ENCODE peak calls at places on chromosome 2, in ten cellular contexts. B is stomach, E is breast epithelium, I is uterus, Z is transverse colon, L is adrenal gland, P is A549, J is body of pancreas, S is heart left ventricle, R is IMR-90. X is an unnamed sample.

GRCh38 chr2:156466739-156467405 is 30.7 kb downstream of the GPD2 start:
- DNase-seq in B (peak), E (peak), I (peak), Z (peak), L (peak), P (no peak), J (peak), S (peak), R (peak), X (peak)

GRCh38 chr2:238160206-238161129 is 1.7 kb downstream of the ERFE start:
- DNase-seq in B (no peak), E (no peak), I (no peak), Z (no peak), L (no peak), P (no peak), J (no peak), S (peak), R (peak), X (no peak)

GRCh38 chr2:216299588-216299987 is 72.7 kb downstream of the MARCHF4 start:
- DNase-seq in B (no peak), E (no peak), I (no peak), Z (no peak), L (no peak), P (no peak), J (no peak), S (no peak), R (peak), X (no peak)

GRCh38 chr2:60836491-60836890 is 44.9 kb upstream of the REL start:
- DNase-seq in B (no peak), E (no peak), I (no peak), Z (no peak), L (no peak), P (no peak), J (no peak), S (no peak), R (no peak), X (no peak)

GRCh38 chr2:72034353-72035095 is 113.1 kb downstream of the CYP26B1 start:
- DNase-seq in B (no peak), E (no peak), I (no peak), Z (no peak), L (no peak), P (no peak), J (no peak), S (no peak), R (no peak), X (no peak)

GRCh38 chr2:199455533-199456382 is 2.0 kb downstream of the SATB2 start:
- DNase-seq in B (peak), E (no peak), I (no peak), Z (peak), L (no peak), P (peak), J (peak), S (peak), R (peak), X (no peak)

GRCh38 chr2:140023291-140023690 is 1243.1 kb upstream of the NXPH2 start:
- DNase-seq in B (no peak), E (no peak), I (no peak), Z (no peak), L (no peak), P (no peak), J (no peak), S (no peak), R (no peak), X (no peak)

GRCh38 chr2:203648273-203648672 is 58.2 kb upstream of the CD28 start:
- DNase-seq in B (no peak), E (no peak), I (no peak), Z (no peak), L (no peak), P (peak), J (no peak), S (no peak), R (peak), X (no peak)

GRCh38 chr2:231961349-231962166 is at the start of gene DIS3L2:
- DNase-seq in B (peak), E (peak), I (peak), Z (peak), L (peak), P (peak), J (peak), S (peak), R (peak), X (peak)

GRCh38 chr2:231960810-231961348 is 634 bp upstream of the DIS3L2 start:
- DNase-seq in B (no peak), E (no peak), I (peak), Z (no peak), L (no peak), P (peak), J (no peak), S (no peak), R (no peak), X (no peak)

GRCh38 chr2:231951452-231951851 is 10.1 kb upstream of the DIS3L2 start:
- DNase-seq in B (no peak), E (no peak), I (no peak), Z (no peak), L (no peak), P (no peak), J (no peak), S (no peak), R (no peak), X (no peak)

GRCh38 chr2:231957913-231958763 is 3.4 kb upstream of the DIS3L2 start:
- DNase-seq in B (no peak), E (no peak), I (no peak), Z (peak), L (peak), P (no peak), J (no peak), S (no peak), R (no peak), X (no peak)

GRCh38 chr2:231955758-231956472 is 5.6 kb upstream of the DIS3L2 start:
- DNase-seq in B (no peak), E (no peak), I (no peak), Z (no peak), L (peak), P (no peak), J (no peak), S (no peak), R (no peak), X (peak)
- TF ChIP-seq POLR2A in B (no peak), E (no peak), I (no peak), Z (no peak), L (no peak), P (no peak), J (no peak), S (no peak), R (no peak), X (no peak)

DNA sequence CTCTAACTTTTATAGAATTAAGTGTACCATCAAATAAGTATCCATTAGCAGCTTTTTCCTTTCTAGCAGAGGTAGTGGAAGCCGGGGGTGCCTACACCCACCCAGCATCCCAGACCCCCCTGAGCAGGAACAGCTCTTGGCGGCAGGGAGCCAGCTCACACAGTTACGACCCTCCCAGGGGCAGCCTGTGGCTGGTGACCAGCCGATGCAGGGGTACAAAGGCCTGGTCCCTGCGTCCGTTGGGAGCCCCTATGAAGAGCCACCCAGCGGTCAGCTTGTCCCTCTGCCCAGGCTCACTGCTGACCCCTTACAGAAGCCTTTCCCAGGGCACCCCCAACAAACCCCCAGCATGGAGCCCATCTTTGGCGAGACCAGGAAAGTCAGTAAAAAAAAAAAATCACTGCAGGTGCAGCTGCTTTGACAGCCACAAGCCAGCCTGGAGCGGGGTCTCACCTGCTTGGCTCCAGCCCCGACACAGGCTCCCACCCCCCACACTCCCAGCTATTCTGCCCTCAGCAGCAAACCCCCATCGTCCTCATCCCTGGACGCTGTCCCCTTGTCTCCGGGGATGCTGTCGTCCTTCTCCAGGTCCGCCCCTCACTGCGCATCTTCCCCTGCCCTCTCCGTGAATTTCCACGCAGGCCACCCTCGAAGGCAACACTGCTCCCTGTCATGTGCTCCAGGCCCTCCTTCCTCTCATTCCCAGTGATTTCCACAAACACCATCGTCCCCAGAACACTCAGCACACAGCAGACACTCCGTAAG is 43.1 kb downstream of the GPC1 start:
- DNase-seq in B (peak), E (peak), I (no peak), Z (no peak), L (no peak), P (no peak), J (no peak), S (no peak), R (no peak), X (no peak)
- TF ChIP-seq CTCF in B (no peak), E (no peak), I (no peak), Z (no peak), L (no peak), P (no peak), J (no peak), S (no peak), R (no peak), X (no peak)

DNA sequence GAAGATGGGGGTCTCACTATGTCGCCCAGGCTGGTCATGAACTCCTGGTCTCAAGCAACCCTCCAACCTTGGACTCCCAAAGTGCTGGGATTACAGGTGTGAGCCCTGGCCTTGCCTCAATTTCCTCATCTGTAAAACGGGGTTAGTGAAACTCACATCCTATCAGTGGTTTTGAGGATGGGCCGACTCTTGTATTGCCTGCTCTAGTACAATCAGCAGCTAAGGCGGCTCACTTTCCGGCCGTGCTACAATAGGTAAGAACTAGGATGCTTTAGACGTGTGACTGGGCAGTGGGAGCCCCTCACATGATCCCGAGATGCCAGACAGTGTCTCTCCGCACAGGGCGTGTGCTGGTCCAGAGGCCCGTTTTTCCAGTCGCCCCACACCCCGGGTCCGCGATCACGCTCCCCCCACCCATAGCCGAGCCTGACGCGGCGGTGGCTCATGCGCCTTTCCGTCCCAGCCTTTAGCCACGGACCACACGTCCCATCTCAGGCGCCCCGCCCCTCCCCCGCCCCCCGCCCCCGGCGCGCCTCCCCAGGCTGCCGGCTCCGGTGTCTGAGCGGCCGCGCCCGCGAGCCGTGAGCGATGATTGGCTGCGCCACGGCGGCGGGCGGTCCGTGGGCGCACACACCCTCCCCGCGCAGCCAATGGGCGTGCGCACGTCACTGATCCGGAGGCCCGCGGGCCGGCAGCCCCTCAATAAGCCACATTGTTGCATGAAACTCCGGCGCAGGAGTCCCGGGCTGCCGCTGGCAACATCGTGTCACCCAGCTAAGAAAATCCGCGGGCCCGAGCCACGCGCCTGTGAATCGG is at the start of gene HK2:
- DNase-seq in B (peak), E (peak), I (peak), Z (peak), L (peak), P (peak), J (peak), S (peak), R (peak), X (peak)
- TF ChIP-seq POLR2A in B (no peak), E (no peak), I (no peak), Z (peak), L (no peak), P (no peak), J (peak), S (peak), R (peak), X (no peak)

GRCh38 chr2:231708050-231708772 is at the start of gene PTMA:
- DNase-seq in B (peak), E (peak), I (peak), Z (peak), L (peak), P (peak), J (peak), S (peak), R (peak), X (peak)
- TF ChIP-seq CTCF in B (no peak), E (peak), I (peak), Z (no peak), L (peak), P (no peak), J (no peak), S (no peak), R (no peak), X (no peak)

DNA sequence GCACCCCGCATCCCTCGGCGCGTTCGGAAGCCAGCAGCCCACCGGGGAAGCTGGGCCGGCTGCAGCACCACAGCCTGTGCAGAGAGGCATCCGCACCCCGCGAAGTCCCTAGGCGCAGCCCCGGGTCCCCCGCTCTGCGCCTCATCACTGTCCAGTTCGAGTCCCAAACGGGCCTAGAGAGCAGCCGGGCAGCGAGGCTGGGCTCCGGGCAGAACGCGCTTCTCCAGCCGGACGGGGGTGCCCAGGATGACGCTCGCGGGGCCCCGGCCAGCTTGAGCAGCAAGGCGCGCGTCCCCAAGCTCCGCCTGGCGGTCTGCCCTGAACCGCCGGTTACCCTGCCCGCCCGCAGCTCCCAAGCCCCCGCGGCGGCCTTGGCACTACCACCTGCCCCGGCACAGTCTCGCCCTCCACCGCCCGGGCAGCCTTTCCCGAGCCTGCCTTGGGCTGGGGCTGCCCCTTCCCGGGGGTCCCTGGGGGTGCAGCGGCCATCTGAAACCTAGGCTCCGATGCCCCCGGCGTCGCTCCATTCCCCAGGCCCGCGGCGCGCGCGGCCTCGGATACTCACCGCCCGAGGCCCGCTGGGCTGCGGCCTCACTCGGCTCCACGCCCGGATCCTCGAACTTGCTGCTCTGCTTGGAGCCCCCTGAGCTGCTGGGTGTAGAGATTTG is 600 bp downstream of the SLC16A14 start:
- DNase-seq in B (peak), E (no peak), I (peak), Z (peak), L (peak), P (peak), J (peak), S (peak), R (peak), X (no peak)
- TF ChIP-seq POLR2A in B (no peak), E (no peak), I (no peak), Z (no peak), L (no peak), P (no peak), J (no peak), S (no peak), R (no peak), X (no peak)

GRCh38 chr2:241689306-241689705 is 2.7 kb upstream of the DTYMK start:
- DNase-seq in B (no peak), E (no peak), I (no peak), Z (no peak), L (no peak), P (no peak), J (no peak), S (no peak), R (no peak), X (no peak)

GRCh38 chr2:241690202-241690717 is 3.6 kb upstream of the DTYMK start:
- DNase-seq in B (no peak), E (no peak), I (no peak), Z (no peak), L (no peak), P (no peak), J (no peak), S (no peak), R (no peak), X (no peak)

GRCh38 chr2:241692448-241692847 is 5.8 kb upstream of the DTYMK start:
- DNase-seq in B (no peak), E (no peak), I (no peak), Z (no peak), L (no peak), P (no peak), J (no peak), S (no peak), R (peak), X (no peak)

GRCh38 chr2:241686322-241686648 is 330 bp downstream of the DTYMK start:
- DNase-seq in B (no peak), E (no peak), I (no peak), Z (no peak), L (no peak), P (no peak), J (no peak), S (no peak), R (no peak), X (no peak)

DNA sequence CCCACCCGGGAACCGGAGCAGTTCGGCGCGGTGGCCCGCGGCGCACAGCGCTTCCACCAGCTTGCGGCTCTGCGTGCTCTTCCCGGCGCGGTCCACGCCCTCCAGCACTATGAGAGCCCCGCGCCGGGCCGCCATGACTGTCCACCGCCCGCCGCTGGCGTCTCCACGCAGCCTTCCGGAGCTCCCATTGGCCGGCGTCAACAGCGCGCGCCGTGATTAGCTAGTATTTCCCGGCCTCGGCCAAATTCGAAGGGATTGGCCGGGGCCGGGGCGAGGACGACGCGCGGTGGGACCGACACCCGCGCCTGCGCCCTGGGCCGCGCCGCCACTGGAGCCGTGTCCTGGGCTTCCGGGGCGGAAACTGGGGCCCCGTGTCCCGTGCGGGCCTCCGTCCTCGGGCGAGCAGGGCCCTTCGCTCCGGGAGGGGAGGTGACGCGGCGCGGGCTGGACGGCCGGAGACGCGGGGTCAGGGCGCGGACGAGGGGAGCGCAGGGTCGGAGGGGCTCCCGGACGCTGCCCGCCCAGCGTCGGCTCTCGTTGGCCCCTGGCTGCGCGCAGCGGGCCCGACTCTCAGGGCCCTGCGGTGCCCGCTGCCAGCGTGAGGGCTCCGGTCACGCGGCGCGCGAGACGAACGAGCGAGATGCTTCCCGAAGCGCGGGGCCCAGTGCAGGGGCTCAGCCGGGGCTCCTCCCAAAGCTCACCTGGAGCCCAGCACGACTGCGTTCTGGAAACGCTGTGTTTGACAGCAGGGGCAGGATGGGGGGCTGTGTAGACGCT is at the start of gene DTYMK:
- DNase-seq in B (peak), E (peak), I (peak), Z (peak), L (peak), P (peak), J (peak), S (peak), R (peak), X (peak)
- TF ChIP-seq CTCF in B (no peak), E (peak), I (peak), Z (no peak), L (no peak), P (no peak), J (no peak), S (no peak), R (no peak), X (no peak)

GRCh38 chr2:97654324-97654723 is 8.5 kb downstream of the COX5B start:
- DNase-seq in B (no peak), E (no peak), I (no peak), Z (no peak), L (no peak), P (no peak), J (no peak), S (no peak), R (no peak), X (no peak)

GRCh38 chr2:97646977-97647376 is 1.1 kb downstream of the COX5B start:
- DNase-seq in B (no peak), E (no peak), I (no peak), Z (no peak), L (no peak), P (no peak), J (no peak), S (no peak), R (no peak), X (no peak)

GRCh38 chr2:97654791-97655190 is 8.9 kb downstream of the COX5B start:
- DNase-seq in B (no peak), E (no peak), I (no peak), Z (no peak), L (no peak), P (no peak), J (no peak), S (no peak), R (no peak), X (no peak)

GRCh38 chr2:97653874-97654273 is 8.0 kb downstream of the COX5B start:
- DNase-seq in B (no peak), E (no peak), I (no peak), Z (no peak), L (no peak), P (no peak), J (no peak), S (no peak), R (peak), X (no peak)

GRCh38 chr2:97651114-97651513 is 5.3 kb downstream of the COX5B start:
- DNase-seq in B (no peak), E (no peak), I (no peak), Z (no peak), L (no peak), P (no peak), J (no peak), S (no peak), R (no peak), X (no peak)
- TF ChIP-seq POLR2A in B (no peak), E (no peak), I (no peak), Z (no peak), L (no peak), P (no peak), J (no peak), S (no peak), R (no peak), X (no peak)

DNA sequence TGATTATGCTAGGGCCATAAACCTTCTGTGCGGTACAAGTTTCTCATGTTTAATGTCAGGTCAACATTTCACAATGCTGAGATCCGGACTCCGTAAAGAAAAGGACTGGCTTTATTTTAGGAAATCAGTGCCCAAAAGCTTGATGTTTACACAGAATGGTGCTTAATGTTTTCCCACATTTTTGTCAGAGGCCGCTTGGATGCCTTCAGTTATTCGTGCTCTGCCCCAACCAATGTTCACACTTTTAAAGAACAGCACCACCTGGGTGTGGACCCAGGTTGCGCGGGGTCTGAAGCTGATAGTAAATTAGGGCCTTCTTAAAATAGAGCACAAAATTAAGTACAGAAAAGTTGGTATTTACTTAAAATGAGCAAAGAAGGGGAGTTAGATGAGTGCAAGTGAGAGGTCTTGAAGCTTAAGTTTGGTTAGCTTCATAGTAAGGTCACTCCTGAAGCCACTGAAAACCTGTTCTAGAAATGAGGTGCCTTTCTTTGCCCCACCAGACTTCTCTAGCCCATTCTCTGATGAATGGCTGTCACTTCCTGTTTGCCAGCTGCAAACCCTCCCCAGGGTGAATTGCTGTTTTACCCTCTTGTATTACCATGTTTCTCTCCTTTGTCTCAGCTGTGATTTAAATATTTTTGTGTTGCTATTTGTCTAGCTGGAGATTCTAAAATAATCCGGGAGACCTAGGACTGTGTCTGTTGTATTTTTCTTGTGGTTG is 20.5 kb downstream of the SLC3A1 start:
- DNase-seq in B (no peak), E (no peak), I (no peak), Z (no peak), L (no peak), P (no peak), J (peak), S (no peak), R (no peak), X (no peak)
- TF ChIP-seq CTCF in B (no peak), E (no peak), I (no peak), Z (no peak), L (no peak), P (peak), J (no peak), S (no peak), R (no peak), X (no peak)